ENCODE peak calls at places on chromosome 5, in six cellular contexts. U, N, Q, K, O and V are unnamed samples.

GRCh38 chr5:78495800-78496199 is 135.4 kb downstream of the SCAMP1 start:
- DNase-seq in K (no peak), U (no peak), Q (no peak), N (no peak), O (no peak), V (no peak)

GRCh38 chr5:124736111-124736813 is 10.2 kb downstream of the ZNF608 start:
- DNase-seq in Q (no peak), O (no peak), K (peak; percentile 33), N (no peak), U (no peak), V (no peak)

GRCh38 chr5:123776761-123777160 is 264.8 kb downstream of the CSNK1G3 start:
- DNase-seq in N (no peak), K (peak; percentile 46), O (no peak), U (no peak), Q (no peak), V (no peak)

GRCh38 chr5:180830253-180831138 is 27.9 kb upstream of the MGAT1 start:
- DNase-seq in N (no peak), U (no peak), K (no peak), Q (peak; percentile 74), O (peak; percentile 68), V (peak; percentile 76)

GRCh38 chr5:9166202-9167147 is 379.4 kb downstream of the SEMA5A start:
- DNase-seq in N (no peak), U (no peak), Q (no peak), O (no peak), K (no peak), V (no peak)

GRCh38 chr5:149376104-149376503 is 3.0 kb downstream of the IL17B start:
- DNase-seq in N (no peak), Q (no peak), U (no peak), O (no peak), K (no peak), V (no peak)

GRCh38 chr5:89342106-89342876 is 459.3 kb upstream of the MEF2C start:
- DNase-seq in O (no peak), Q (no peak), U (no peak), K (peak; percentile 38), N (peak; percentile 66), V (no peak)

GRCh38 chr5:127615916-127616315 is 33.0 kb upstream of the CTXN3 start:
- DNase-seq in N (no peak), Q (no peak), U (no peak), K (peak; percentile 26), O (no peak), V (no peak)

GRCh38 chr5:134458234-134458633 is 46.6 kb upstream of the CDKN2AIPNL start:
- DNase-seq in U (peak; percentile 45), K (peak; percentile 81), Q (peak; percentile 73), O (no peak), N (no peak), V (no peak)

GRCh38 chr5:132202711-132203463 is 24.8 kb downstream of the P4HA2 start:
- DNase-seq in Q (no peak), N (no peak), O (no peak), K (no peak), U (no peak), V (no peak)

GRCh38 chr5:33721491-33722245 is 170.1 kb downstream of the ADAMTS12 start:
- DNase-seq in O (no peak), K (no peak), N (no peak), Q (no peak), U (no peak), V (no peak)

GRCh38 chr5:149448831-149449714 is 70.0 kb upstream of the IL17B start:
- DNase-seq in N (no peak), Q (no peak), K (no peak), O (no peak), U (no peak), V (no peak)

GRCh38 chr5:58040851-58041250 is 419.0 kb downstream of the PLK2 start:
- DNase-seq in U (no peak), O (no peak), K (no peak), N (no peak), Q (no peak), V (no peak)

GRCh38 chr5:175214152-175214551 is 229.8 kb downstream of the DRD1 start:
- DNase-seq in K (peak; percentile 11), U (no peak), O (no peak), Q (no peak), N (no peak), V (no peak)

GRCh38 chr5:150303070-150303595 is 428 bp upstream of the ARSI start:
- DNase-seq in Q (no peak), U (no peak), K (peak; percentile 62), N (no peak), O (no peak), V (no peak)

GRCh38 chr5:124628721-124629596 is 117.5 kb downstream of the ZNF608 start:
- DNase-seq in Q (no peak), K (peak; percentile 87), N (no peak), O (no peak), U (peak; percentile 52), V (no peak)

GRCh38 chr5:142720561-142721275 is 34.8 kb upstream of the FGF1 start:
- DNase-seq in N (no peak), Q (peak; percentile 59), K (peak; percentile 63), U (no peak), O (no peak), V (no peak)

GRCh38 chr5:121976979-121977378 is 15.2 kb downstream of the SRFBP1 start:
- DNase-seq in O (no peak), K (peak; percentile 60), N (no peak), U (no peak), Q (no peak), V (no peak)

GRCh38 chr5:138874241-138874640 is 894 bp downstream of the LRRTM2 start:
- DNase-seq in K (no peak), N (no peak), O (no peak), U (no peak), Q (no peak), V (no peak)

GRCh38 chr5:167658890-167659289 is 632.6 kb upstream of the WWC1 start:
- DNase-seq in U (no peak), K (peak; percentile 43), Q (no peak), N (no peak), O (no peak), V (no peak)

GRCh38 chr5:144951001-144951400 is 780.3 kb downstream of the KCTD16 start:
- DNase-seq in O (no peak), N (no peak), K (no peak), U (no peak), Q (no peak), V (no peak)

GRCh38 chr5:123035320-123035949 is 1.1 kb downstream of the PPIC start:
- DNase-seq in K (peak; percentile 29), N (peak; percentile 32), U (peak; percentile 20), Q (peak; percentile 33), O (peak; percentile 32), V (peak; percentile 29)

GRCh38 chr5:43602456-43602817 is 543 bp upstream of the NNT start:
- DNase-seq in O (peak; percentile 32), N (no peak), K (peak; percentile 57), Q (peak; percentile 16), U (no peak), V (no peak)

GRCh38 chr5:15991586-15991985 is 188.0 kb downstream of the MARCHF11 start:
- DNase-seq in Q (no peak), K (no peak), O (no peak), U (no peak), N (no peak), V (no peak)
- TF ChIP-seq CTCF in Q (no peak), K (no peak), O (no peak), U (no peak), N (no peak), V (no peak)

GRCh38 chr5:136314302-136314701 is 51.0 kb downstream of the TRPC7 start:
- DNase-seq in O (no peak), U (no peak), Q (no peak), K (no peak), N (no peak), V (no peak)
- TF ChIP-seq CTCF in O (no peak), U (no peak), Q (no peak), K (no peak), N (no peak), V (no peak)

GRCh38 chr5:60295423-60295822 is 401.9 kb upstream of the PDE4D start:
- DNase-seq in U (no peak), Q (no peak), N (peak; percentile 9), O (no peak), K (peak; percentile 52), V (peak; percentile 9)
- TF ChIP-seq CTCF in U (no peak), Q (peak; percentile 59), N (peak; percentile 79), O (no peak), K (peak; percentile 63), V (peak; percentile 32)

GRCh38 chr5:104355350-104355749 is 792.8 kb upstream of the NUDT12 start:
- DNase-seq in O (no peak), U (no peak), Q (no peak), K (no peak), N (no peak), V (no peak)
- TF ChIP-seq CTCF in O (no peak), U (no peak), Q (no peak), K (no peak), N (no peak), V (no peak)

DNA sequence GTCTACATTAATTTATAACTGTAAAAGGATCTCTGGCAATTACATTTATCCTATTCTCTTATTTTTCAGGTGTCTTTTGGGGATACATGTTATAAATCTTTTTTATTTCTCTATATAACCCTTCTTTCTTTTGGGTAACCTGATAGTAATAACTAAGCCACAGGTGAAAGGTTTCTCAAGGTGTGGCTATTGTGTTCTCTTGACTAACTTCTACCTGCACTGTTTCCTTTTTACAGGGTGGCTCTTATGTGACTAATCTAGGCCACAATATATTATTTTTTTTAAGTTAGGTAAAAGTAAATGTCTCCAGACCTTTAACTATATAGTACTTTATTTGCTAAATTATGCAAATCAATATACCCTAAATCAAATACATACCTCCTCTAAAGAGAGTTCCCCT is 193.2 kb downstream of the EFNA5 start:
- DNase-seq in K (no peak), N (no peak), U (no peak), O (no peak), Q (no peak), V (no peak)
- TF ChIP-seq CTCF in K (no peak), N (no peak), U (no peak), O (no peak), Q (no peak), V (no peak)